ENCODE peak calls at places on chromosomes 16 and 17, in four cellular contexts. P is cardiac fibroblast; H is NCI-H82; J is stimulated activated CD4-positive, alpha-beta T cell treated with anti-CD3 and anti-CD28 coated beads, Interleukin-1b, Interleukin-23, amount 100 ng/mL, for 1 hour. I is an unnamed sample.

GRCh38 chr16:81189100-81189664 is 49.3 kb upstream of the BCO1 start:
- DNase-seq in H (no peak), J (no peak), P (peak), I (peak)

GRCh38 chr17:5703736-5704135 is 119.4 kb upstream of the NLRP1 start:
- DNase-seq in H (no peak), P (no peak), J (no peak), I (no peak)

GRCh38 chr17:78013683-78014467 is 55.4 kb downstream of the TNRC6C start:
- DNase-seq in P (peak), H (peak), J (peak), I (peak)

GRCh38 chr16:80804061-80804450 is 342 bp downstream of the CDYL2 start:
- DNase-seq in P (peak), H (peak), J (peak), I (peak)

GRCh38 chr16:3195975-3196374 is 8.0 kb downstream of the OR1F1 start:
- DNase-seq in H (peak), J (no peak), P (no peak), I (no peak)

GRCh38 chr16:56671706-56672105 is 2.1 kb downstream of the MT1H start:
- DNase-seq in H (no peak), P (no peak), J (no peak), I (no peak)

GRCh38 chr16:74724820-74725549 is 24.3 kb upstream of the MLKL start:
- DNase-seq in H (no peak), P (peak), J (no peak), I (peak)

GRCh38 chr16:67170948-67171649 is 761 bp downstream of the NOL3 start:
- DNase-seq in J (no peak), H (peak), P (no peak), I (no peak)

GRCh38 chr16:71895679-71896385 is 501 bp downstream of the IST1 start:
- DNase-seq in P (peak), J (peak), H (peak), I (peak)

GRCh38 chr17:79027925-79028491 is 4.0 kb downstream of the C1QTNF1 start:
- DNase-seq in H (no peak), P (peak), J (no peak), I (no peak)

GRCh38 chr17:4658478-4659305 is 17.2 kb upstream of the ALOX15 start:
- DNase-seq in P (peak), J (no peak), H (no peak), I (no peak)

GRCh38 chr16:88787579-88788314 is 2.7 kb upstream of the PIEZO1 start:
- DNase-seq in P (no peak), H (no peak), J (no peak), I (no peak)

GRCh38 chr17:29168079-29168758 is 12.0 kb downstream of the MYO18A start:
- DNase-seq in H (no peak), P (peak), J (no peak), I (no peak)

GRCh38 chr16:88533381-88533831 is 36.8 kb upstream of the ZC3H18 start:
- DNase-seq in P (peak), H (no peak), J (no peak), I (peak)

GRCh38 chr16:56298948-56299602 is 107.8 kb downstream of the GNAO1 start:
- DNase-seq in H (no peak), P (no peak), J (no peak), I (peak)

GRCh38 chr17:10457952-10458351 is 11.4 kb downstream of the MYH4 start:
- DNase-seq in J (no peak), H (no peak), P (no peak), I (no peak)

GRCh38 chr17:63435681-63436522 is 10.2 kb downstream of the CYB561 start:
- DNase-seq in H (no peak), J (no peak), P (no peak), I (no peak)

GRCh38 chr16:2032285-2033056 is 5.8 kb downstream of the NHERF2 start:
- DNase-seq in H (no peak), P (no peak), J (no peak), I (peak)

GRCh38 chr17:47776330-47777197 is 43.5 kb downstream of the TBX21 start:
- DNase-seq in H (peak), J (no peak), P (peak), I (no peak)

GRCh38 chr17:73359987-73360410 is 48.2 kb upstream of the CDC42EP4 start:
- DNase-seq in P (no peak), J (no peak), H (no peak), I (no peak)

GRCh38 chr17:64152428-64153125 is 22.6 kb upstream of the ERN1 start:
- DNase-seq in J (no peak), H (peak), P (peak), I (no peak)

GRCh38 chr17:29149431-29150064 is 30.6 kb downstream of the MYO18A start:
- DNase-seq in P (peak), J (no peak), H (peak), I (no peak)

GRCh38 chr17:32211671-32212070 is 54.0 kb upstream of the RHBDL3 start:
- DNase-seq in P (no peak), H (no peak), J (no peak), I (no peak)

GRCh38 chr16:5016967-5017677 is 16.6 kb downstream of the NAGPA start:
- DNase-seq in H (no peak), J (no peak), P (no peak), I (no peak)

GRCh38 chr16:87278191-87279093 is 38.8 kb downstream of the C16orf95 start:
- DNase-seq in H (peak), P (peak), J (peak), I (peak)

GRCh38 chr16:79723583-79724168 is 123.1 kb upstream of the MAF start:
- DNase-seq in H (no peak), P (no peak), J (no peak), I (no peak)

GRCh38 chr17:12078791-12079190 is 58.1 kb downstream of the MAP2K4 start:
- DNase-seq in H (no peak), P (peak), J (no peak), I (no peak)

GRCh38 chr17:78563189-78564145 is 13.7 kb downstream of the DNAH17 start:
- DNase-seq in H (no peak), J (no peak), P (peak), I (no peak)

GRCh38 chr17:226773-227580 is 45.5 kb upstream of the DOC2B start:
- DNase-seq in J (no peak), P (peak), H (no peak), I (peak)

GRCh38 chr16:11497851-11498289 is 88.8 kb downstream of the LITAF start:
- DNase-seq in P (peak), J (no peak), H (no peak), I (no peak)

GRCh38 chr16:47848481-47849109 is 307.2 kb downstream of the ABCC12 start:
- DNase-seq in H (no peak), J (no peak), P (peak), I (peak)

GRCh38 chr16:50712568-50712914 is 19.1 kb downstream of the NOD2 start:
- DNase-seq in J (no peak), P (peak), H (no peak), I (no peak)

GRCh38 chr16:83926726-83927397 is 26.2 kb upstream of the OSGIN1 start:
- DNase-seq in P (peak), H (peak), J (peak), I (peak)

GRCh38 chr17:28206292-28206691 is 112.7 kb upstream of the TMEM97 start:
- DNase-seq in P (no peak), J (no peak), H (no peak), I (no peak)

GRCh38 chr17:977163-977562 is 2.4 kb downstream of the NXN start:
- DNase-seq in J (no peak), P (no peak), H (no peak), I (no peak)

GRCh38 chr16:51820176-51820575 is 669.1 kb upstream of the SALL1 start:
- DNase-seq in P (no peak), H (no peak), J (no peak), I (no peak)

GRCh38 chr17:7747586-7747985 is 30.0 kb downstream of the DNAH2 start:
- DNase-seq in P (peak), H (no peak), J (no peak), I (no peak)

GRCh38 chr17:60862482-60862881 is 184.8 kb downstream of the BCAS3 start:
- DNase-seq in J (no peak), P (no peak), H (no peak), I (no peak)